ENCODE peak calls at places on chromosomes 6 and 20, in six cellular contexts. One of them, this sample, is unnamed.

GRCh38 chr6:135535989-135536414 is 38.5 kb upstream of the AHI1 start:
- DNase-seq in hepatocyte: peak
- DNase-seq in body of pancreas: peak
- DNase-seq in stimulated activated CD8-positive, alpha-beta memory T cell treated with anti-CD3 and anti-CD28 coated beads, Interleukin-15, amount 100 ng/mL, for 1 hour: no peak
- DNase-seq in LHCN-M2: peak
- DNase-seq in tibial artery: no peak
- DNase-seq in this sample: no peak

GRCh38 chr6:135331002-135331401 is 149.9 kb downstream of the MYB start:
- DNase-seq in body of pancreas: no peak
- DNase-seq in tibial artery: no peak
- DNase-seq in hepatocyte: no peak
- DNase-seq in LHCN-M2: peak
- DNase-seq in stimulated activated CD8-positive, alpha-beta memory T cell treated with anti-CD3 and anti-CD28 coated beads, Interleukin-15, amount 100 ng/mL, for 1 hour: no peak
- DNase-seq in this sample: no peak

GRCh38 chr6:169035381-169036280 is 218.0 kb downstream of the THBS2 start:
- DNase-seq in body of pancreas: no peak
- DNase-seq in LHCN-M2: peak
- DNase-seq in tibial artery: no peak
- DNase-seq in hepatocyte: peak
- DNase-seq in stimulated activated CD8-positive, alpha-beta memory T cell treated with anti-CD3 and anti-CD28 coated beads, Interleukin-15, amount 100 ng/mL, for 1 hour: no peak
- DNase-seq in this sample: no peak

GRCh38 chr6:33279971-33280511 is 3.1 kb downstream of the B3GALT4 start:
- DNase-seq in tibial artery: no peak
- DNase-seq in LHCN-M2: peak
- DNase-seq in body of pancreas: no peak
- DNase-seq in hepatocyte: peak
- DNase-seq in stimulated activated CD8-positive, alpha-beta memory T cell treated with anti-CD3 and anti-CD28 coated beads, Interleukin-15, amount 100 ng/mL, for 1 hour: no peak
- DNase-seq in this sample: peak

GRCh38 chr6:92122746-92123145 is 1296.6 kb downstream of the EPHA7 start:
- DNase-seq in LHCN-M2: peak
- DNase-seq in hepatocyte: peak
- DNase-seq in body of pancreas: no peak
- DNase-seq in tibial artery: no peak
- DNase-seq in stimulated activated CD8-positive, alpha-beta memory T cell treated with anti-CD3 and anti-CD28 coated beads, Interleukin-15, amount 100 ng/mL, for 1 hour: no peak
- DNase-seq in this sample: no peak

GRCh38 chr6:25041676-25042598 is 106.2 kb upstream of the RIPOR2 start:
- DNase-seq in LHCN-M2: no peak
- DNase-seq in tibial artery: no peak
- DNase-seq in body of pancreas: no peak
- DNase-seq in hepatocyte: no peak
- DNase-seq in stimulated activated CD8-positive, alpha-beta memory T cell treated with anti-CD3 and anti-CD28 coated beads, Interleukin-15, amount 100 ng/mL, for 1 hour: no peak
- DNase-seq in this sample: peak

GRCh38 chr6:39381535-39382140 is 59.1 kb upstream of the KCNK16 start:
- DNase-seq in body of pancreas: no peak
- DNase-seq in stimulated activated CD8-positive, alpha-beta memory T cell treated with anti-CD3 and anti-CD28 coated beads, Interleukin-15, amount 100 ng/mL, for 1 hour: no peak
- DNase-seq in tibial artery: no peak
- DNase-seq in hepatocyte: no peak
- DNase-seq in LHCN-M2: no peak
- DNase-seq in this sample: no peak

GRCh38 chr20:14481863-14482262 is 144.5 kb upstream of the FLRT3 start:
- DNase-seq in tibial artery: no peak
- DNase-seq in stimulated activated CD8-positive, alpha-beta memory T cell treated with anti-CD3 and anti-CD28 coated beads, Interleukin-15, amount 100 ng/mL, for 1 hour: no peak
- DNase-seq in hepatocyte: no peak
- DNase-seq in body of pancreas: no peak
- DNase-seq in LHCN-M2: peak
- DNase-seq in this sample: no peak

GRCh38 chr6:168133186-168133585 is 54.2 kb upstream of the FRMD1 start:
- DNase-seq in body of pancreas: no peak
- DNase-seq in LHCN-M2: peak
- DNase-seq in stimulated activated CD8-positive, alpha-beta memory T cell treated with anti-CD3 and anti-CD28 coated beads, Interleukin-15, amount 100 ng/mL, for 1 hour: no peak
- DNase-seq in tibial artery: no peak
- DNase-seq in hepatocyte: peak
- DNase-seq in this sample: no peak

GRCh38 chr6:135319819-135320218 is 138.7 kb downstream of the MYB start:
- DNase-seq in hepatocyte: no peak
- DNase-seq in LHCN-M2: no peak
- DNase-seq in tibial artery: no peak
- DNase-seq in stimulated activated CD8-positive, alpha-beta memory T cell treated with anti-CD3 and anti-CD28 coated beads, Interleukin-15, amount 100 ng/mL, for 1 hour: no peak
- DNase-seq in body of pancreas: no peak
- DNase-seq in this sample: no peak

GRCh38 chr6:145829102-145829501 is 14.5 kb upstream of the FBXO30 start:
- DNase-seq in tibial artery: no peak
- DNase-seq in LHCN-M2: no peak
- DNase-seq in hepatocyte: no peak
- DNase-seq in body of pancreas: no peak
- DNase-seq in stimulated activated CD8-positive, alpha-beta memory T cell treated with anti-CD3 and anti-CD28 coated beads, Interleukin-15, amount 100 ng/mL, for 1 hour: no peak
- DNase-seq in this sample: no peak

GRCh38 chr6:126804255-126805064 is 314.0 kb upstream of the RSPO3 start:
- DNase-seq in hepatocyte: peak
- DNase-seq in stimulated activated CD8-positive, alpha-beta memory T cell treated with anti-CD3 and anti-CD28 coated beads, Interleukin-15, amount 100 ng/mL, for 1 hour: no peak
- DNase-seq in body of pancreas: peak
- DNase-seq in tibial artery: no peak
- DNase-seq in LHCN-M2: peak
- DNase-seq in this sample: no peak

GRCh38 chr6:130069471-130069870 is 51.1 kb downstream of the L3MBTL3 start:
- DNase-seq in body of pancreas: no peak
- DNase-seq in LHCN-M2: no peak
- DNase-seq in hepatocyte: no peak
- DNase-seq in tibial artery: no peak
- DNase-seq in stimulated activated CD8-positive, alpha-beta memory T cell treated with anti-CD3 and anti-CD28 coated beads, Interleukin-15, amount 100 ng/mL, for 1 hour: no peak
- DNase-seq in this sample: no peak

GRCh38 chr6:18293192-18293904 is 29.0 kb upstream of the DEK start:
- DNase-seq in LHCN-M2: peak
- DNase-seq in stimulated activated CD8-positive, alpha-beta memory T cell treated with anti-CD3 and anti-CD28 coated beads, Interleukin-15, amount 100 ng/mL, for 1 hour: no peak
- DNase-seq in body of pancreas: no peak
- DNase-seq in tibial artery: no peak
- DNase-seq in hepatocyte: peak
- DNase-seq in this sample: no peak

GRCh38 chr20:15930324-15931305 is 642.6 kb downstream of the KIF16B start:
- DNase-seq in stimulated activated CD8-positive, alpha-beta memory T cell treated with anti-CD3 and anti-CD28 coated beads, Interleukin-15, amount 100 ng/mL, for 1 hour: no peak
- DNase-seq in body of pancreas: peak
- DNase-seq in LHCN-M2: peak
- DNase-seq in tibial artery: no peak
- DNase-seq in hepatocyte: peak
- DNase-seq in this sample: no peak

GRCh38 chr6:128491643-128492206 is 28.7 kb downstream of the PTPRK start:
- DNase-seq in LHCN-M2: peak
- DNase-seq in hepatocyte: no peak
- DNase-seq in body of pancreas: peak
- DNase-seq in stimulated activated CD8-positive, alpha-beta memory T cell treated with anti-CD3 and anti-CD28 coated beads, Interleukin-15, amount 100 ng/mL, for 1 hour: no peak
- DNase-seq in tibial artery: no peak
- DNase-seq in this sample: no peak

GRCh38 chr20:32493356-32493755 is 91.8 kb downstream of the NOL4L start:
- DNase-seq in hepatocyte: no peak
- DNase-seq in body of pancreas: no peak
- DNase-seq in LHCN-M2: no peak
- DNase-seq in tibial artery: no peak
- DNase-seq in stimulated activated CD8-positive, alpha-beta memory T cell treated with anti-CD3 and anti-CD28 coated beads, Interleukin-15, amount 100 ng/mL, for 1 hour: no peak
- DNase-seq in this sample: no peak

GRCh38 chr20:55777641-55778040 is 227.7 kb downstream of the CBLN4 start:
- DNase-seq in tibial artery: no peak
- DNase-seq in body of pancreas: no peak
- DNase-seq in hepatocyte: no peak
- DNase-seq in stimulated activated CD8-positive, alpha-beta memory T cell treated with anti-CD3 and anti-CD28 coated beads, Interleukin-15, amount 100 ng/mL, for 1 hour: no peak
- DNase-seq in LHCN-M2: no peak
- DNase-seq in this sample: no peak

GRCh38 chr20:38927902-38928578 is 1.8 kb downstream of the FAM83D start:
- DNase-seq in tibial artery: no peak
- DNase-seq in LHCN-M2: no peak
- DNase-seq in hepatocyte: no peak
- DNase-seq in stimulated activated CD8-positive, alpha-beta memory T cell treated with anti-CD3 and anti-CD28 coated beads, Interleukin-15, amount 100 ng/mL, for 1 hour: no peak
- DNase-seq in body of pancreas: no peak
- DNase-seq in this sample: no peak

GRCh38 chr20:47233333-47234188 is 122.9 kb downstream of the ZMYND8 start:
- DNase-seq in tibial artery: no peak
- DNase-seq in LHCN-M2: peak
- DNase-seq in stimulated activated CD8-positive, alpha-beta memory T cell treated with anti-CD3 and anti-CD28 coated beads, Interleukin-15, amount 100 ng/mL, for 1 hour: no peak
- DNase-seq in body of pancreas: no peak
- DNase-seq in hepatocyte: no peak
- DNase-seq in this sample: no peak

GRCh38 chr6:129638055-129639019 is 71.6 kb downstream of the ARHGAP18 start:
- DNase-seq in LHCN-M2: no peak
- DNase-seq in hepatocyte: peak
- DNase-seq in body of pancreas: peak
- DNase-seq in stimulated activated CD8-positive, alpha-beta memory T cell treated with anti-CD3 and anti-CD28 coated beads, Interleukin-15, amount 100 ng/mL, for 1 hour: no peak
- DNase-seq in tibial artery: no peak
- DNase-seq in this sample: no peak

GRCh38 chr6:91523511-91523910 is 936.6 kb upstream of the MAP3K7 start:
- DNase-seq in LHCN-M2: peak
- DNase-seq in hepatocyte: no peak
- DNase-seq in tibial artery: no peak
- DNase-seq in body of pancreas: no peak
- DNase-seq in stimulated activated CD8-positive, alpha-beta memory T cell treated with anti-CD3 and anti-CD28 coated beads, Interleukin-15, amount 100 ng/mL, for 1 hour: no peak
- DNase-seq in this sample: no peak

GRCh38 chr6:98014791-98015201 is 731.8 kb upstream of the MMS22L start:
- DNase-seq in stimulated activated CD8-positive, alpha-beta memory T cell treated with anti-CD3 and anti-CD28 coated beads, Interleukin-15, amount 100 ng/mL, for 1 hour: no peak
- DNase-seq in LHCN-M2: no peak
- DNase-seq in tibial artery: no peak
- DNase-seq in body of pancreas: no peak
- DNase-seq in hepatocyte: no peak
- DNase-seq in this sample: no peak

GRCh38 chr6:28863607-28864320 is 60.0 kb downstream of the TRIM27 start:
- DNase-seq in body of pancreas: peak
- DNase-seq in stimulated activated CD8-positive, alpha-beta memory T cell treated with anti-CD3 and anti-CD28 coated beads, Interleukin-15, amount 100 ng/mL, for 1 hour: peak
- DNase-seq in hepatocyte: peak
- DNase-seq in LHCN-M2: peak
- DNase-seq in tibial artery: peak
- DNase-seq in this sample: peak

GRCh38 chr6:146289816-146290588 is 253.6 kb upstream of the RAB32 start:
- DNase-seq in stimulated activated CD8-positive, alpha-beta memory T cell treated with anti-CD3 and anti-CD28 coated beads, Interleukin-15, amount 100 ng/mL, for 1 hour: no peak
- DNase-seq in tibial artery: no peak
- DNase-seq in hepatocyte: peak
- DNase-seq in LHCN-M2: peak
- DNase-seq in body of pancreas: peak
- DNase-seq in this sample: no peak

GRCh38 chr6:66865771-66866170 is 1158.7 kb upstream of the EYS start:
- DNase-seq in hepatocyte: no peak
- DNase-seq in LHCN-M2: peak
- DNase-seq in stimulated activated CD8-positive, alpha-beta memory T cell treated with anti-CD3 and anti-CD28 coated beads, Interleukin-15, amount 100 ng/mL, for 1 hour: no peak
- DNase-seq in tibial artery: no peak
- DNase-seq in body of pancreas: no peak
- DNase-seq in this sample: no peak

GRCh38 chr6:4844108-4844507 is 67.9 kb downstream of the CDYL start:
- DNase-seq in stimulated activated CD8-positive, alpha-beta memory T cell treated with anti-CD3 and anti-CD28 coated beads, Interleukin-15, amount 100 ng/mL, for 1 hour: no peak
- DNase-seq in body of pancreas: no peak
- DNase-seq in tibial artery: no peak
- DNase-seq in hepatocyte: no peak
- DNase-seq in LHCN-M2: no peak
- DNase-seq in this sample: no peak

GRCh38 chr20:1171461-1172093 is 13.2 kb downstream of the TMEM74B start:
- DNase-seq in LHCN-M2: peak
- DNase-seq in tibial artery: no peak
- DNase-seq in body of pancreas: no peak
- DNase-seq in hepatocyte: peak
- DNase-seq in stimulated activated CD8-positive, alpha-beta memory T cell treated with anti-CD3 and anti-CD28 coated beads, Interleukin-15, amount 100 ng/mL, for 1 hour: no peak
- DNase-seq in this sample: no peak

This sample was measured in CD4-positive, alpha-beta T cell.